ENCODE peak calls at places on chromosomes 1 and 21, in six cellular contexts. T, B, I, M, G and W are unnamed samples.

GRCh38 chr1:243642936-243643335 is 207.1 kb downstream of the AKT3 start:
- DNase-seq in T (no peak), B (no peak), I (no peak), M (peak), G (no peak), W (no peak)

GRCh38 chr21:31898898-31899630 is 26.2 kb downstream of the HUNK start:
- DNase-seq in T (no peak), B (no peak), I (no peak), M (no peak), G (no peak), W (no peak)

GRCh38 chr1:7615138-7615537 is 156.0 kb upstream of the VAMP3 start:
- DNase-seq in T (no peak), B (no peak), I (no peak), M (no peak), G (peak), W (no peak)

GRCh38 chr1:176220100-176220689 is 13.1 kb upstream of the COP1 start:
- DNase-seq in T (no peak), B (no peak), I (no peak), M (no peak), G (no peak), W (no peak)

GRCh38 chr1:234938924-234939323 is 189.7 kb downstream of the TOMM20 start:
- DNase-seq in T (no peak), B (no peak), I (no peak), M (no peak), G (no peak), W (no peak)

GRCh38 chr1:206745301-206745700 is 25.3 kb upstream of the IL19 start:
- DNase-seq in T (no peak), B (no peak), I (no peak), M (no peak), G (no peak), W (no peak)

GRCh38 chr1:91885331-91885715 is 628 bp downstream of the TGFBR3 start:
- DNase-seq in T (peak), B (no peak), I (no peak), M (peak), G (peak), W (no peak)

GRCh38 chr1:43031316-43032203 is 72.9 kb upstream of the SLC2A1 start:
- DNase-seq in T (no peak), B (no peak), I (no peak), M (no peak), G (no peak), W (no peak)

GRCh38 chr1:3501856-3502665 is 47.6 kb downstream of the ARHGEF16 start:
- DNase-seq in T (no peak), B (peak), I (peak), M (peak), G (peak), W (no peak)

GRCh38 chr1:30402031-30402430 is 321.4 kb downstream of the MATN1 start:
- DNase-seq in T (no peak), B (no peak), I (no peak), M (no peak), G (peak), W (no peak)

GRCh38 chr1:174874337-174875053 is 125.3 kb upstream of the CACYBP start:
- DNase-seq in T (no peak), B (no peak), I (no peak), M (peak), G (no peak), W (no peak)

GRCh38 chr1:237115035-237115434 is 73.1 kb downstream of the RYR2 start:
- DNase-seq in T (no peak), B (no peak), I (no peak), M (peak), G (no peak), W (no peak)

GRCh38 chr1:205596876-205597275 is 34.9 kb downstream of the ELK4 start:
- DNase-seq in T (no peak), B (no peak), I (no peak), M (no peak), G (no peak), W (no peak)

GRCh38 chr21:46116189-46116845 is 18.4 kb downstream of the COL6A2 start:
- DNase-seq in T (no peak), B (no peak), I (peak), M (no peak), G (peak), W (no peak)

GRCh38 chr21:21034046-21034445 is 35.8 kb downstream of the NCAM2 start:
- DNase-seq in T (no peak), B (no peak), I (no peak), M (no peak), G (no peak), W (no peak)

GRCh38 chr1:193005785-193006184 is 53.4 kb downstream of the UCHL5 start:
- DNase-seq in T (no peak), B (no peak), I (no peak), M (no peak), G (no peak), W (no peak)

GRCh38 chr1:76279387-76279748 is 204.8 kb downstream of the ST6GALNAC3 start:
- DNase-seq in T (no peak), B (no peak), I (no peak), M (no peak), G (no peak), W (no peak)

GRCh38 chr1:173507205-173507846 is 30.2 kb downstream of the PRDX6 start:
- DNase-seq in T (no peak), B (no peak), I (no peak), M (peak), G (no peak), W (peak)

GRCh38 chr21:34083357-34083756 is 10.0 kb downstream of the MRPS6 start:
- DNase-seq in T (no peak), B (no peak), I (no peak), M (no peak), G (no peak), W (no peak)

GRCh38 chr1:204094262-204095247 is 21.6 kb downstream of the SOX13 start:
- DNase-seq in T (no peak), B (no peak), I (no peak), M (peak), G (peak), W (no peak)

GRCh38 chr1:61079898-61080336 is 2.4 kb upstream of the NFIA start:
- DNase-seq in T (no peak), B (no peak), I (peak), M (peak), G (peak), W (peak)

GRCh38 chr21:42293649-42294272 is 21.4 kb downstream of the TFF3 start:
- DNase-seq in T (no peak), B (no peak), I (no peak), M (no peak), G (no peak), W (no peak)

GRCh38 chr1:201683397-201683796 is 144.5 kb downstream of the NAV1 start:
- DNase-seq in T (no peak), B (no peak), I (no peak), M (no peak), G (no peak), W (no peak)

GRCh38 chr1:228276361-228276831 is 68.6 kb downstream of the OBSCN start:
- DNase-seq in T (no peak), B (no peak), I (no peak), M (no peak), G (peak), W (no peak)

GRCh38 chr1:54885863-54886723 is 902 bp downstream of the DHCR24 start:
- DNase-seq in T (no peak), B (no peak), I (no peak), M (peak), G (no peak), W (no peak)

GRCh38 chr1:161182214-161182613 is 4.9 kb upstream of the B4GALT3 start:
- DNase-seq in T (peak), B (no peak), I (no peak), M (no peak), G (peak), W (no peak)

GRCh38 chr1:87506147-87506546 is 177.5 kb downstream of the LMO4 start:
- DNase-seq in T (no peak), B (no peak), I (no peak), M (no peak), G (no peak), W (no peak)

GRCh38 chr1:205319081-205320018 is 2.2 kb downstream of the NUAK2 start:
- DNase-seq in T (no peak), B (no peak), I (no peak), M (no peak), G (no peak), W (no peak)

GRCh38 chr21:46060596-46061061 is 37.3 kb upstream of the COL6A2 start:
- DNase-seq in T (no peak), B (peak), I (peak), M (no peak), G (peak), W (peak)

GRCh38 chr1:32072622-32073386 is at the start of gene TMEM39B:
- DNase-seq in T (peak), B (peak), I (peak), M (peak), G (peak), W (peak)

GRCh38 chr1:209862598-209863498 is 35.1 kb downstream of the UTP25 start:
- DNase-seq in T (no peak), B (no peak), I (no peak), M (peak), G (no peak), W (no peak)

GRCh38 chr1:159009287-159009686 is 420 bp upstream of the IFI16 start:
- DNase-seq in T (no peak), B (no peak), I (no peak), M (no peak), G (no peak), W (no peak)

GRCh38 chr1:159007734-159008133 is 2.0 kb upstream of the IFI16 start:
- DNase-seq in T (no peak), B (no peak), I (no peak), M (no peak), G (no peak), W (no peak)

GRCh38 chr1:159008744-159009188 is 941 bp upstream of the IFI16 start:
- DNase-seq in T (peak), B (no peak), I (no peak), M (no peak), G (no peak), W (no peak)

GRCh38 chr1:159005161-159005560 is 4.5 kb upstream of the IFI16 start:
- DNase-seq in T (no peak), B (no peak), I (no peak), M (no peak), G (no peak), W (no peak)

GRCh38 chr1:159005676-159006075 is 4.0 kb upstream of the IFI16 start:
- DNase-seq in T (no peak), B (no peak), I (no peak), M (peak), G (no peak), W (no peak)
- H3K27ac ChIP-seq in T (no peak), B (no peak), I (peak), M (no peak), G (no peak), W (no peak)

GRCh38 chr1:81155131-81155530 is 645.6 kb upstream of the ADGRL2 start:
- DNase-seq in T (no peak), B (no peak), I (no peak), M (no peak), G (no peak), W (no peak)
- H3K27ac ChIP-seq in T (no peak), B (no peak), I (no peak), M (no peak), G (no peak), W (no peak)

GRCh38 chr1:22643381-22643780 is at the start of gene C1QC:
- DNase-seq in T (no peak), B (no peak), I (peak), M (no peak), G (no peak), W (no peak)
- H3K27ac ChIP-seq in T (no peak), B (no peak), I (no peak), M (no peak), G (no peak), W (no peak)

GRCh38 chr1:58396150-58396549 is 150.4 kb downstream of the OMA1 start:
- DNase-seq in T (no peak), B (no peak), I (no peak), M (no peak), G (no peak), W (no peak)
- H3K27ac ChIP-seq in T (no peak), B (no peak), I (no peak), M (no peak), G (no peak), W (peak)

DNA sequence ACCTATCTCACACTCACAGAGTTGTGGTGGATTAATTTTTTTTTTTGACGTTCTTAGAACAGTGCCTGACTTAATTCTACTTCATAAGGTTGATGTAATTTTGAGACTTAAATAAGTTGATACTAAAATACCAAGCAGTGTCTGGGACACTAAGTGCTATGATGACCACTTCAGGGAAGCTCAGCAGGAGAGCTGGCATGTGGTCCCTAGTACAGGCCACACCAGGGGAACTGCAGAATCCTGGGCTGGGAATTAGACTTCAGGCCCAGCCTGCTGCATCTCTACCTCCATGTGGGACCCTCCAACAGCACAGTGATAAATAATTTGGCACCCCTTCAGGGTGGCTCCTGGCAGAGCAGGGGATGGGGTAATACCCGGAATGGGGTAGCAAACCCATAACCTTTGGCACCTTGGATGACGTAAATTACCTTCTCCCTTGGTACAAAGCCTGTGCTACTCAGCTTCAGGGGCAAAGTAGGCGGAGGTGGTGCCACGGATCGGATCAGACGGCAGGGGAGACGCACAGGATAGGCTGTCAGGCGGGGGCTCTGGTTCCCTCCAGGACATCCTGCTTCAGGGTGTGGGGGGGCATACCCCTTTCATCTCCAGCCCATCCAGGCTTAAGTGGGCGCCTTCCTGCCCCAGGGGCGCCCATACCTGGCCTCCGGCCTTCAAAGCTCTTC is 4.8 kb downstream of the MFSD2A start:
- DNase-seq in T (no peak), B (no peak), I (no peak), M (no peak), G (no peak), W (no peak)
- H3K27ac ChIP-seq in T (no peak), B (no peak), I (no peak), M (no peak), G (no peak), W (no peak)

DNA sequence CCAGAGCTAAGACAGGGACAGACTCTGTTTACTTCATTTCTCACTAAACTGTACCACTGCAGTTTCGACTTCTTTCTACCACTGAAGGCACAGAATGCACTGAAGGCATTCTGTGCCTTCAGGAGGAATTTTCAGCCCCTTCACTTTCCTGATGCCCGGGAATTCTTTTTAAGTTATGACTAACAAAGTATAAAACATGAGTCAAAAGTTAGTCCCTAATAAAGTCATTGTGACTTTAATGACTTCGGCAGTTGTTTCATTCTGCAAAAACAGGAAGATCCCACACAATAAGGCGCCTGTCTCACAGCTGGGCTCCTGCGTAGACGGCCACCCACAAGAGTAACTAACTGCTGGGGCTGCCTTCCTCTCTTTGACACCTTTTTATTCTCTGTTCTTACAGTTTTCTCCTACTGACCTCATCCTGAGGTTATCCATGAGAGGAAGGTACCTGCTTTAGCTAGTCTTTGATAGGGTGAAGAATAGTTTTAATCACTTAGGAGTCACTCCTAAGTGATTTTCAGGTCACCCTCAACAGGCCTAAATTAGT is 183.9 kb upstream of the SGIP1 start:
- DNase-seq in T (no peak), B (no peak), I (no peak), M (peak), G (no peak), W (no peak)
- H3K27ac ChIP-seq in T (peak), B (peak), I (no peak), M (peak), G (no peak), W (peak)

DNA sequence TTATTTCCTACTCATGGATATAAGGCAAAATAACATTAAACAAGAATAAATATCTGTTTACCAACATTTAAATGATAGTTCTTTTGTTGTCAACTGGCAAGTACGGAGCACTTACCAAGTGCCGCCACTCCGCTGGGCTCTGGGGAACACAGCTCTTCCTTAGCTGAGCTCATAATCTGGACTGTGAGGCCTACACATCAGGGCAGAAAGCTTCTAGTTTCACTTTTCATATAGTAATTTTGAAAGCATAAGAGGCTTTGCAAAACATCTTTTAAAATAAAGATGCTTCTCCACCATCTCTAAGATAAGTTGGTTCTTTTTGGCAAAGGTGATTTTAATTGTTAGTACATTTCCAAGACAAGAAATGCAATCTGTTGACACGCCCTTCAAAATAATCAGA is 239.6 kb upstream of the C1orf105 start:
- DNase-seq in T (no peak), B (no peak), I (no peak), M (peak), G (peak), W (no peak)
- H3K27ac ChIP-seq in T (peak), B (no peak), I (peak), M (no peak), G (peak), W (peak)